ENCODE peak calls at places on chromosomes 2 and 18, in seven cellular contexts. C is left colon; G is stimulated activated CD4-positive, alpha-beta T cell treated with anti-CD3 and anti-CD28 coated beads, Interleukin-15, amount 100 ng/mL, for 1 hour; M is fibroblast of the aortic adventitia; U is activated CD8-positive, alpha-beta T cell treated with anti-CD3 and anti-CD28 coated beads for 36 hours; R is osteocyte; H is brain microvascular endothelial cell. S is an unnamed sample.

GRCh38 chr2:81714817-81715216 is 1410.3 kb upstream of the LRRTM1 start:
- DNase-seq in R (no peak), H (no peak), C (no peak), M (peak; percentile 0), G (no peak), U (no peak), S (no peak)

GRCh38 chr18:10495936-10496335 is 29.9 kb upstream of the NAPG start:
- DNase-seq in U (no peak), H (no peak), M (no peak), C (no peak), G (no peak), R (no peak), S (no peak)

GRCh38 chr2:197259470-197259999 is 51.0 kb downstream of the ANKRD44 start:
- DNase-seq in R (no peak), C (no peak), U (no peak), G (no peak), H (no peak), M (no peak), S (no peak)

GRCh38 chr2:162069200-162069910 is 4.7 kb downstream of the DPP4 start:
- DNase-seq in M (no peak), G (no peak), C (no peak), R (no peak), U (no peak), H (no peak), S (no peak)

GRCh38 chr2:191328150-191328809 is 83.1 kb downstream of the MYO1B start:
- DNase-seq in R (no peak), C (no peak), M (no peak), G (no peak), H (no peak), U (no peak), S (no peak)

GRCh38 chr18:29430416-29430815 is 1253.5 kb upstream of the CDH2 start:
- DNase-seq in M (no peak), C (no peak), R (no peak), H (no peak), U (no peak), G (no peak), S (no peak)

GRCh38 chr2:23658466-23658942 is 268.4 kb downstream of the ATAD2B start:
- DNase-seq in U (peak; percentile 86), M (no peak), H (peak; percentile 66), G (no peak), C (peak; percentile 9), R (no peak), S (no peak)

GRCh38 chr2:163347982-163348842 is 387.6 kb downstream of the FIGN start:
- DNase-seq in R (peak; percentile 92), G (no peak), M (peak; percentile 92), C (peak; percentile 36), U (no peak), H (peak; percentile 92), S (peak; percentile 8)

GRCh38 chr18:48623468-48624220 is 84.8 kb downstream of the CTIF start:
- DNase-seq in G (no peak), R (no peak), H (peak; percentile 69), C (no peak), U (no peak), M (peak; percentile 93), S (no peak)

GRCh38 chr2:35530615-35531135 is 824.9 kb upstream of the CRIM1 start:
- DNase-seq in G (no peak), C (no peak), H (no peak), M (no peak), R (no peak), U (no peak), S (no peak)